ENCODE peak calls at places on chromosome 12, in six cellular contexts. D is body of pancreas, R is uterus, Z is ovary, G is gastrocnemius medialis, E is heart left ventricle. Q is an unnamed sample.

GRCh38 chr12:15962760-15963159 is 51.6 kb downstream of the DERA start:
- DNase-seq in D (no peak), R (no peak), Z (no peak), G (no peak), E (no peak), Q (no peak)

GRCh38 chr12:6285063-6285477 is 25.4 kb upstream of the PLEKHG6 start:
- DNase-seq in D (peak; percentile 65), R (peak; percentile 67), Z (peak; percentile 52), G (peak; percentile 19), E (peak; percentile 69), Q (no peak)

GRCh38 chr12:23810327-23810902 is 139.1 kb downstream of the SOX5 start:
- DNase-seq in D (no peak), R (no peak), Z (no peak), G (no peak), E (no peak), Q (no peak)

GRCh38 chr12:50162225-50162624 is 4.9 kb downstream of the CERS5 start:
- DNase-seq in D (no peak), R (no peak), Z (no peak), G (no peak), E (no peak), Q (no peak)

GRCh38 chr12:29726321-29726692 is 57.4 kb downstream of the TMTC1 start:
- DNase-seq in D (no peak), R (no peak), Z (no peak), G (no peak), E (no peak), Q (no peak)

GRCh38 chr12:50934981-50935807 is 17.1 kb upstream of the HIGD1C start:
- DNase-seq in D (no peak), R (no peak), Z (no peak), G (no peak), E (no peak), Q (no peak)

GRCh38 chr12:83462419-83462818 is 775.7 kb downstream of the TMTC2 start:
- DNase-seq in D (no peak), R (no peak), Z (no peak), G (no peak), E (no peak), Q (no peak)

GRCh38 chr12:83826112-83826511 is 1086.5 kb downstream of the SLC6A15 start:
- DNase-seq in D (peak; percentile 63), R (no peak), Z (no peak), G (no peak), E (no peak), Q (no peak)

GRCh38 chr12:52005903-52006703 is 643 bp upstream of the TAMALIN start:
- DNase-seq in D (peak; percentile 24), R (peak; percentile 56), Z (no peak), G (no peak), E (peak; percentile 65), Q (peak; percentile 93)

GRCh38 chr12:64392221-64392620 is 1.7 kb upstream of the C12orf56 start:
- DNase-seq in D (no peak), R (no peak), Z (no peak), G (no peak), E (no peak), Q (no peak)

GRCh38 chr12:106861984-106862894 is 87.8 kb downstream of the RIC8B start:
- DNase-seq in D (no peak), R (no peak), Z (no peak), G (no peak), E (no peak), Q (no peak)

GRCh38 chr12:111330800-111331752 is 37.8 kb downstream of the PHETA1 start:
- DNase-seq in D (no peak), R (no peak), Z (no peak), G (no peak), E (no peak), Q (no peak)

GRCh38 chr12:124804011-124804621 is 59.5 kb downstream of the SCARB1 start:
- DNase-seq in D (peak; percentile 26), R (no peak), Z (peak; percentile 30), G (peak; percentile 61), E (no peak), Q (peak; percentile 28)

DNA sequence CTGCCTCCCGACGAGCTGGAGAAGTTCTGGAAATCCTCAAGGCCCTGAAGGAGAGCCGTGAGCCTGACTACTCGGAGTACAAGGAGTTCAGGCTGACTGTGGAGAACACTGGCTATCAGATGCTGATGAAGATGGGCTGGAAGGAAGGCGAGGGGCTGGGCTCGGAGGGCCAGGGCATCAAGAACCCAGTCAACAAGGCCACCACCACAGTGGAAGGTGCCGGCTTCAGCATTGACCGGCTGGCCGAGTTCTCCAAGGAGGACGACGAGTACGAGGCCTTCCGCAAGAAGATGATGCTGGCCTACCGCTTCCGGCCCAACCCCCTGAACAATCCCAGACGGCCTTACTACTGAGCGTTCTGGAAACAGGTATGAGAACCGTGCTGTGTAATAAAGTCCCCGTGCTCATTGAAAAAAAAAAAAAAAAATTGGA is 366.1 kb upstream of the ATXN7L3B start:
- DNase-seq in D (no peak), R (no peak), Z (no peak), G (no peak), E (no peak), Q (no peak)
- TF ChIP-seq POLR2A in D (no peak), R (no peak), Z (no peak), G (no peak), E (no peak), Q (no peak)

DNA sequence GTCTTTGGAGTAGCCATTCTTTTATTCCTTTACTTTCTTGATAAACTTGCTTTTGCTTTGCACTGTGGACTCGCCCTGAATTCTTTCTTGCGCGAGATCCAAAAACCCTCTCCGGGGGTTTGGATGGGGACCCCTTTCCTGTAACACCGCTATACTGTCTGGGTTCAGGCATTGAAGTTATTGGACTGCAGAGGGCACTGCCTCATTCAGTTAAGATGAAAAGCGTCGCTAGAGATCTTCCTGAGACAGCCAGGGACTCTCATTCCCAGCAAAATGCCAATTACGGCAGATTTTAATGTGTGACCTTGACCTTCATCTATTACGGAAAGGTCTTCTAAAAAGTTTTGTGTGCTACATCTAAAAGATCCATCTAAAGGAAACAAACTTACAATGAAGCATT is 17.3 kb upstream of the RIMKLB start:
- DNase-seq in D (no peak), R (no peak), Z (no peak), G (no peak), E (no peak), Q (no peak)
- TF ChIP-seq CTCF in D (no peak), R (no peak), Z (no peak), G (no peak), E (no peak), Q (no peak)

GRCh38 chr12:108374596-108375320 is 35.6 kb upstream of the CMKLR1 start:
- DNase-seq in D (no peak), R (no peak), Z (no peak), G (no peak), E (no peak), Q (no peak)
- TF ChIP-seq POLR2A in D (no peak), R (no peak), Z (no peak), G (no peak), E (no peak), Q (no peak)

DNA sequence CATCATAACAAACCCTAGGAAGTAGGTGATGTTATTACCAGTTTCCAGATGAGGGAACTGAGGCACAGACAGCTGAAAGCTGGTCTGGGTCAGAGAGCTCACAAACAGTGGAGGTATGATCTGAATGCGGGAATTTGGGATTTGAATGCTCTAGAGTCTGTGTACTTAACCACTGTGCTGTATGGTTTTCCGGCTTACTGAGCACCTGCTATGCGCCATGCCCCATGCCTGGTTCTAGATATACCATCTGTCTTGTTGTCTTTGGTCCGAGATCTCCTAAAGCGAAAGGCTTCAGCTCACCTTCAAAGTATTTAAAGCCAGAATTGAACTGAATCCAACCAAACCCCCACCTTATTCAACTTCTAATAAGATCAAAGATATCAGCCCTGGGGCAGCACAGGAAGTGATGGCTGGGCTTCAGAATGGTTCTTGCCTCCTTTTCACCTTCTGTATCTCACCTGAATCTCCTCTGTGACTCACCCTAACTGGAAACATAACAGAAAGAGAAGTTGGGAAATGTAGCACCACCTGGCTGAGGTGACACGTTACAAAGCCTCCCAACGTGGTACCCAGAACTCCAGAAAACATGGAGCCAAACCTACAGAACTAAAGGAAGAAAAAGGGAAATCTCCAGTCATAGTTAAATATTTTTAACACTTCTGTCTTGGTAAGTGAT is 54.3 kb downstream of the PRMT8 start:
- DNase-seq in D (no peak), R (no peak), Z (no peak), G (no peak), E (no peak), Q (no peak)
- TF ChIP-seq CTCF in D (no peak), R (no peak), Z (no peak), G (no peak), E (no peak), Q (no peak)

GRCh38 chr12:126312457-126312856 is 1247.2 kb downstream of the AACS start:
- DNase-seq in D (no peak), R (no peak), Z (no peak), G (no peak), E (no peak), Q (no peak)
- TF ChIP-seq POLR2A in D (no peak), R (no peak), Z (no peak), G (no peak), E (no peak), Q (no peak)

GRCh38 chr12:12488823-12489528 is 73.7 kb downstream of the DUSP16 start:
- DNase-seq in D (no peak), R (no peak), Z (no peak), G (no peak), E (no peak), Q (no peak)
- TF ChIP-seq CTCF in D (no peak), R (no peak), Z (no peak), G (no peak), E (no peak), Q (no peak)

GRCh38 chr12:56468216-56469006 is at the start of gene SPRYD4:
- DNase-seq in D (peak; percentile 94), R (peak; percentile 92), Z (peak; percentile 90), G (peak; percentile 87), E (peak; percentile 94), Q (peak; percentile 92)
- TF ChIP-seq POLR2A in D (peak; percentile 81), R (peak; percentile 79), Z (peak; percentile 91), G (peak; percentile 85), E (no peak), Q (peak; percentile 35)

GRCh38 chr12:100927825-100928224 is 133.2 kb downstream of the ANO4 start:
- DNase-seq in D (no peak), R (no peak), Z (no peak), G (no peak), E (no peak), Q (no peak)

GRCh38 chr12:100926669-100927248 is 132.2 kb downstream of the ANO4 start:
- DNase-seq in D (peak; percentile 27), R (no peak), Z (no peak), G (no peak), E (no peak), Q (no peak)
- TF ChIP-seq CTCF in D (no peak), R (no peak), Z (no peak), G (no peak), E (no peak), Q (no peak)

DNA sequence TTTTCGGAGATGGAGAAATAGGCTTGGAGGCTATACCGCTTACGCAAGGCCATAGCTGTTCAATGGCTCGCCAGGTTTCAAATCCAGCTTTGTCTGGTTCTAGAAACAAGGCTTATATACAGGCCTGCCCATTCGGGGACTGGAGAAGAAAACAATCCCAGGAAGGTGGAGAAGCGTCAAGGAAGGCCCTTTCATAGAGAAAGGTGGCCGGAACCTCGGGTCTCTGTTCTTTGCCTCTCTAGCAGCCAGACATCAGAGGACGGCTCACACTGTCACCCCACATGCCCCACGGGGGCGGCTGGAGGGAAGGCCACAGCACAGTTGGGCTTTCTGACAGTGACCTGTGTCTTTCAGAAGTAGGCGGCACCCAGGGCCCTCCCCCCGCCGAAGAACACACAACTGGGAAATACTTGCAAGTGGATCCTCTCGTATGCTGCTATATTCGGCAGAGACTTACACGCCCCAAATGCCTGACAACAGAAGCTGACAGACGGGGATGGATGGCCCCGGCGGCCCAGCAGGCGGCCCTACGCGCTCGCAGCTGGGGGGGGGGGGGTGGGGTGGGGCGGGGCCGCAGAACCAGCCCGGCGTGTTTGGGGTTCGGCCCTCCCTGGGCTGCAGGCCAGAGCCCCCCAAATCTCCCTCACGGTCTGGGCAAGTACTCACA is 4.5 kb upstream of the SETD1B start:
- DNase-seq in D (peak; percentile 60), R (peak; percentile 81), Z (peak; percentile 67), G (peak; percentile 92), E (peak; percentile 82), Q (peak; percentile 82)
- TF ChIP-seq POLR2A in D (no peak), R (peak; percentile 8), Z (no peak), G (peak; percentile 87), E (no peak), Q (no peak)